ENCODE peak calls at places on chromosomes 11 and 22, in seven cellular contexts. E is renal cortical epithelial cell; N is sigmoid colon; M is WTC11; L is stimulated activated CD4-positive, alpha-beta T cell treated with anti-CD3 and anti-CD28 coated beads, Interleukin-1b, Interleukin-23, amount 100 ng/mL, for 24 hours; F is hepatocyte; H is NCI-H1417. S is an unnamed sample.

GRCh38 chr11:10294289-10294953 is 402 bp upstream of the SBF2 start:
- DNase-seq in H (peak; percentile 73), L (no peak), E (peak; percentile 77), F (peak; percentile 70), M (peak; percentile 44), N (peak; percentile 83), S (no peak)

GRCh38 chr11:36376315-36376887 is 80.3 kb downstream of the PRR5L start:
- DNase-seq in F (peak; percentile 38), E (no peak), H (peak; percentile 14), N (peak; percentile 64), M (peak; percentile 52), L (no peak), S (no peak)

GRCh38 chr11:59191095-59191494 is 19.2 kb downstream of the DTX4 start:
- DNase-seq in H (no peak), L (no peak), F (peak; percentile 27), M (no peak), E (no peak), N (no peak), S (no peak)

GRCh38 chr22:18156878-18157713 is 7.1 kb downstream of the USP18 start:
- DNase-seq in E (peak; percentile 51), M (peak; percentile 90), N (peak; percentile 84), L (no peak), H (peak; percentile 14), F (peak; percentile 90), S (peak; percentile 33)

GRCh38 chr22:20096574-20097420 is 16.8 kb downstream of the DGCR8 start:
- DNase-seq in F (no peak), H (no peak), M (no peak), L (no peak), N (no peak), E (no peak), S (no peak)

GRCh38 chr11:3132271-3132781 is 32.8 kb downstream of the OSBPL5 start:
- DNase-seq in F (no peak), H (no peak), E (no peak), N (peak; percentile 46), L (no peak), M (no peak), S (no peak)

GRCh38 chr11:71293961-71294782 is 41.8 kb upstream of the SHANK2 start:
- DNase-seq in L (no peak), N (peak; percentile 25), E (no peak), M (no peak), F (no peak), H (no peak), S (no peak)

GRCh38 chr11:97269527-97269926 is 879.7 kb downstream of the JRKL start:
- DNase-seq in M (no peak), N (no peak), F (peak; percentile 23), L (no peak), H (no peak), E (no peak), S (no peak)

GRCh38 chr22:19994851-19995610 is 21.6 kb downstream of the ARVCF start:
- DNase-seq in N (no peak), H (no peak), L (no peak), F (no peak), M (no peak), E (no peak), S (no peak)

GRCh38 chr11:79425463-79425862 is 15.4 kb downstream of the TENM4 start:
- DNase-seq in E (no peak), L (no peak), M (no peak), N (no peak), H (no peak), F (no peak), S (no peak)

GRCh38 chr11:78783846-78784245 is 209.2 kb upstream of the NARS2 start:
- DNase-seq in L (no peak), N (no peak), H (no peak), E (no peak), M (no peak), F (no peak), S (no peak)

GRCh38 chr11:11817957-11818356 is 23.8 kb upstream of the USP47 start:
- DNase-seq in L (no peak), E (no peak), F (no peak), N (no peak), M (no peak), H (no peak), S (no peak)

GRCh38 chr11:70934999-70935768 is 317.2 kb downstream of the SHANK2 start:
- DNase-seq in E (peak; percentile 65), F (no peak), H (no peak), M (no peak), L (no peak), N (no peak), S (peak; percentile 28)

GRCh38 chr11:6251120-6251733 is 8.4 kb upstream of the CCKBR start:
- DNase-seq in N (peak; percentile 86), H (peak; percentile 16), M (peak; percentile 89), E (peak; percentile 64), F (peak; percentile 84), L (no peak), S (peak; percentile 64)

S was measured in HCT116.